ENCODE peak calls at places on chromosomes 6 and 20, in nine cellular contexts. Z is H1, Y is A549, I is sigmoid colon, Q is K562, B is ovary, G is GM12878, T is transverse colon, E is esophagus muscularis mucosa. L is an unnamed sample.

GRCh38 chr6:139863964-139864363 is 489.5 kb upstream of the CITED2 start:
- DNase-seq in Z (no peak), Y (no peak), I (no peak), Q (no peak), B (no peak), G (no peak), T (no peak), E (no peak), L (no peak)

GRCh38 chr20:21361266-21361665 is 36.1 kb downstream of the NKX2-4 start:
- DNase-seq in Z (no peak), Y (no peak), I (no peak), Q (no peak), B (no peak), G (no peak), T (no peak), E (no peak), L (peak; percentile 22)

GRCh38 chr6:7463785-7464184 is 74.2 kb downstream of the RIOK1 start:
- DNase-seq in Z (no peak), Y (peak; percentile 68), I (no peak), Q (no peak), B (no peak), G (no peak), T (peak; percentile 43), E (no peak), L (no peak)

GRCh38 chr6:135236732-135237131 is 55.6 kb downstream of the MYB start:
- DNase-seq in Z (no peak), Y (no peak), I (no peak), Q (no peak), B (no peak), G (no peak), T (no peak), E (no peak), L (no peak)

GRCh38 chr20:63744158-63744557 is 4.6 kb downstream of the SLC2A4RG start:
- DNase-seq in Z (no peak), Y (no peak), I (no peak), Q (no peak), B (no peak), G (no peak), T (no peak), E (no peak), L (no peak)

GRCh38 chr6:71393471-71393870 is 104.9 kb downstream of the OGFRL1 start:
- DNase-seq in Z (no peak), Y (peak; percentile 34), I (no peak), Q (no peak), B (no peak), G (no peak), T (no peak), E (no peak), L (no peak)

GRCh38 chr6:17289491-17290106 is 8.4 kb downstream of the RBM24 start:
- DNase-seq in Z (no peak), Y (no peak), I (peak; percentile 93), Q (no peak), B (no peak), G (no peak), T (peak; percentile 35), E (no peak), L (no peak)

GRCh38 chr6:15879372-15880261 is 216.8 kb upstream of the DTNBP1 start:
- DNase-seq in Z (no peak), Y (no peak), I (peak; percentile 92), Q (peak; percentile 42), B (peak; percentile 59), G (no peak), T (peak; percentile 66), E (no peak), L (peak; percentile 39)

GRCh38 chr6:15642276-15642675 is 20.6 kb downstream of the DTNBP1 start:
- DNase-seq in Z (no peak), Y (peak; percentile 3), I (no peak), Q (no peak), B (no peak), G (no peak), T (no peak), E (no peak), L (no peak)

GRCh38 chr6:70842541-70842940 is 114.3 kb downstream of the B3GAT2 start:
- DNase-seq in Z (no peak), Y (no peak), I (no peak), Q (no peak), B (no peak), G (no peak), T (no peak), E (no peak), L (no peak)

DNA sequence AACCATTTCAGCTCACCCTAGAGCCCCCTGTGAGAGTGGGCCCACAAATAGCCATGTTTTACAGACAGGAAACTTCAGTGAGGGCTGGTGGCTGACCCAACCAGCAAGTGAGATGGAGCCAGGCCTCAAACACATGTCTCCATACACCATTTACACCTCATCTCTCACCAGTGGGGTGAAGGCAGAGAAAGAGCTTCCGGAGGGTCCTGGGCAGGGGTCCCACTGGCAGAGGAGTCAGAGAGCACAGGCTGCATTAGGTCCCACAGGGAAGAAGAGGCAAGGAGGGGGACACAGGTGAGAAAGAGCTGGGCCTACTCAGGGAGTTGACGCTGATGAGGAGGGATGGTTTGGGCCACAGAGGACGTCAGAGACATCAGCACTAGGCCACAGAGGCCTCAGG is 172.6 kb downstream of the VEGFA start:
- DNase-seq in Z (no peak), Y (no peak), I (peak; percentile 28), Q (no peak), B (no peak), G (no peak), T (no peak), E (no peak), L (no peak)
- TF ChIP-seq EP300 in Z (no peak), Y (no peak), I (no peak), Q (no peak), B (no peak), G (no peak), T (no peak), E (no peak), L (no peak)

GRCh38 chr6:39843305-39844020 is 51.3 kb downstream of the DAAM2 start:
- DNase-seq in Z (no peak), Y (peak; percentile 12), I (peak; percentile 46), Q (no peak), B (no peak), G (no peak), T (no peak), E (no peak), L (no peak)
- TF ChIP-seq CTCF in Z (no peak), Y (no peak), I (no peak), Q (peak; percentile 13), B (no peak), G (no peak), T (no peak), E (no peak), L (no peak)

GRCh38 chr20:36607586-36608387 is 2.2 kb downstream of the RAB5IF start:
- DNase-seq in Z (no peak), Y (peak; percentile 86), I (no peak), Q (no peak), B (no peak), G (no peak), T (peak; percentile 61), E (no peak), L (no peak)
- TF ChIP-seq EP300 in Z (no peak), Y (no peak), I (no peak), Q (no peak), B (no peak), G (no peak), T (no peak), E (no peak), L (no peak)

DNA sequence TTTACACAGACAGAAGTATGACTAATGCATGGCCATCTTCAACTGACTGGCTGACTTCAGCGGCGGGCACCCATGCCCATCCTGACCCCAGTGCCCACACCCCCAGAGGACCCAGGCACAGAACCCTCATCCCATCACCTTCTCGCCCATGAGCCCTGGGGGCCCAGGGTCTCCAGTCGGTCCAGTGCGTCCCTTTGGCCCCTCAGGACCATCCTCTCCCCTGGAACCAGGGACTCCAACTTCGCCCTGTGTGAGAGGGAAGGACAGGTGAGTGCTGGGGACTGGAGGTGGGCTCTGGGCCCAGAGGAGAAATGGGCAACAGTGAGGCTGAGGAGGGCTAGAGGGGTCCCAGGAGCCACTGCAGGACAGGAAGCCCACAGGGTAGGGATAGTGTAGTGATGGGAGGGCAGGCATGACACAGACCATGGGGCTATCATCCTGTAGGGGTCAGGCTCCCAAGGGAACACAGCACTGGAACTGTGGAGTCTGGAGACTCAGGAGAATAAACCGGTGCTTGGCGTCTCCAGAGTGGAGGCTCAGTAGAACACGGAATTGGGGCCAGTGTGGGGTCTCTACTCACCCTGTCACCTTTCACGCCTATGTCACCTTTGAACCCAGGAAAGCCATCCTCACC is 16.7 kb downstream of the COL11A2 start:
- DNase-seq in Z (no peak), Y (no peak), I (no peak), Q (no peak), B (no peak), G (no peak), T (no peak), E (no peak), L (no peak)
- TF ChIP-seq CTCF in Z (no peak), Y (no peak), I (no peak), Q (peak; percentile 45), B (no peak), G (no peak), T (no peak), E (no peak), L (no peak)

GRCh38 chr6:169075211-169075621 is 178.4 kb downstream of the THBS2 start:
- DNase-seq in Z (no peak), Y (no peak), I (peak; percentile 97), Q (no peak), B (peak; percentile 72), G (no peak), T (peak; percentile 60), E (peak; percentile 92), L (no peak)
- TF ChIP-seq EP300 in Z (no peak), Y (no peak), I (no peak), Q (no peak), B (peak; percentile 30), G (no peak), T (peak; percentile 19), E (no peak), L (no peak)

DNA sequence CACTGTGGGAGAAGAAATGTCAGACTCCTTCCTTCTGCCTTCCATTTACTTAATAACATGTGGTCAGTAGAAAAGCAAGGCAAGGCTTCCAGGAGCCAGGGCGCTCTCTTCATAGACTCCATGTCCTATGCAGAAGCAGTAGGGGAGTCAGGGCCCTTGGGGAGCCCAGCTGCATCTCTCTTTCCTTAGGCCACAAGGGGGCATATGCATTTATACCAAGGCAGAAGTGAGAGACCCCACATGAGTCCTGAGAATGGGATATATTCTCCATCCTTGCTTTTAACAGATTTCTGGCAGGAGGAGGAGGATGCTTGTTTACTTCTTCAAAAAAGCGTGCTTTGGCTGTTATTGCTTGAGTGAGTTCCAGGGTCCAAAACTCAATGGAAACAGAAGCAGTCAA is 198.5 kb downstream of the HIVEP2 start:
- DNase-seq in Z (no peak), Y (peak; percentile 26), I (no peak), Q (no peak), B (no peak), G (no peak), T (no peak), E (no peak), L (no peak)
- TF ChIP-seq CTCF in Z (peak; percentile 78), Y (peak; percentile 28), I (peak; percentile 37), Q (peak; percentile 46), B (no peak), G (peak; percentile 46), T (peak; percentile 24), E (peak; percentile 38), L (peak; percentile 23)